ENCODE peak calls at places on chromosome 18, in nine cellular contexts. Z is heart right ventricle, J is activated B cell treated with CpG ODN at 0.5 μM for 24 hours, N is heart left ventricle, S is ascending aorta, B is tibial artery, D is NB4, E is Panc1, U is astrocyte of the spinal cord. O is an unnamed sample.

GRCh38 chr18:69233465-69234054 is 167.1 kb upstream of the DOK6 start:
- DNase-seq in Z (no peak), J (no peak), N (no peak), S (no peak), B (no peak), D (no peak), E (no peak), U (peak), O (no peak)

GRCh38 chr18:23856466-23857175 is 157.9 kb upstream of the TTC39C start:
- DNase-seq in Z (no peak), J (no peak), N (no peak), S (no peak), B (no peak), D (peak), E (no peak), U (peak), O (no peak)

GRCh38 chr18:31837879-31838278 is 77.2 kb upstream of the SLC25A52 start:
- DNase-seq in Z (no peak), J (no peak), N (no peak), S (no peak), B (no peak), D (no peak), E (no peak), U (no peak), O (no peak)

GRCh38 chr18:13548944-13549878 is 177.1 kb downstream of the FAM210A start:
- DNase-seq in Z (no peak), J (no peak), N (no peak), S (no peak), B (no peak), D (peak), E (no peak), U (no peak), O (no peak)

GRCh38 chr18:25420091-25420490 is 68.1 kb upstream of the ZNF521 start:
- DNase-seq in Z (no peak), J (no peak), N (no peak), S (no peak), B (no peak), D (no peak), E (no peak), U (no peak), O (no peak)

GRCh38 chr18:22559414-22560282 is 141.9 kb upstream of the CTAGE1 start:
- DNase-seq in Z (peak), J (no peak), N (peak), S (no peak), B (peak), D (peak), E (no peak), U (peak), O (peak)

GRCh38 chr18:47773931-47774330 is 156.5 kb downstream of the SMAD2 start:
- DNase-seq in Z (no peak), J (no peak), N (no peak), S (no peak), B (no peak), D (no peak), E (no peak), U (no peak), O (no peak)

GRCh38 chr18:45357681-45358470 is 257.4 kb upstream of the SLC14A2 start:
- DNase-seq in Z (no peak), J (no peak), N (no peak), S (no peak), B (no peak), D (no peak), E (no peak), U (no peak), O (no peak)

GRCh38 chr18:57077786-57078552 is 68.9 kb upstream of the BOD1L2 start:
- DNase-seq in Z (no peak), J (peak), N (no peak), S (no peak), B (no peak), D (peak), E (no peak), U (no peak), O (no peak)

GRCh38 chr18:23228102-23229051 is 93.1 kb downstream of the CABLES1 start:
- DNase-seq in Z (peak), J (no peak), N (no peak), S (no peak), B (no peak), D (peak), E (no peak), U (peak), O (no peak)

GRCh38 chr18:12840382-12840781 is 43.7 kb downstream of the PTPN2 start:
- DNase-seq in Z (no peak), J (no peak), N (no peak), S (no peak), B (no peak), D (no peak), E (no peak), U (no peak), O (no peak)

GRCh38 chr18:55781481-55781957 is 193.5 kb upstream of the TCF4 start:
- DNase-seq in Z (peak), J (no peak), N (no peak), S (no peak), B (no peak), D (peak), E (peak), U (peak), O (no peak)

GRCh38 chr18:5457467-5457957 is 86.3 kb downstream of the EPB41L3 start:
- DNase-seq in Z (no peak), J (no peak), N (no peak), S (no peak), B (no peak), D (no peak), E (no peak), U (no peak), O (no peak)

GRCh38 chr18:38297910-38298309 is 732.3 kb upstream of the CELF4 start:
- DNase-seq in Z (no peak), J (no peak), N (no peak), S (no peak), B (no peak), D (no peak), E (no peak), U (no peak), O (peak)

GRCh38 chr18:50614838-50615237 is 55.0 kb downstream of the MAPK4 start:
- DNase-seq in Z (no peak), J (no peak), N (no peak), S (no peak), B (no peak), D (peak), E (no peak), U (no peak), O (no peak)

GRCh38 chr18:23958036-23958435 is 56.5 kb upstream of the TTC39C start:
- DNase-seq in Z (peak), J (no peak), N (peak), S (peak), B (peak), D (no peak), E (no peak), U (peak), O (no peak)

GRCh38 chr18:75874401-75875093 is 447.0 kb upstream of the SMIM21 start:
- DNase-seq in Z (no peak), J (no peak), N (no peak), S (no peak), B (no peak), D (no peak), E (no peak), U (no peak), O (no peak)

GRCh38 chr18:47594063-47594462 is 336.4 kb downstream of the SMAD2 start:
- DNase-seq in Z (no peak), J (no peak), N (no peak), S (no peak), B (no peak), D (no peak), E (no peak), U (no peak), O (peak)

GRCh38 chr18:8610442-8610801 is 1.2 kb downstream of the RAB12 start:
- DNase-seq in Z (peak), J (no peak), N (no peak), S (no peak), B (no peak), D (peak), E (no peak), U (no peak), O (no peak)

GRCh38 chr18:12442946-12443345 is 35.2 kb downstream of the PRELID3A start:
- DNase-seq in Z (no peak), J (no peak), N (no peak), S (no peak), B (no peak), D (no peak), E (peak), U (no peak), O (no peak)

GRCh38 chr18:28961669-28962228 is 784.8 kb upstream of the CDH2 start:
- DNase-seq in Z (peak), J (no peak), N (no peak), S (no peak), B (no peak), D (peak), E (peak), U (no peak), O (no peak)
- TF ChIP-seq CTCF in Z (peak), J (no peak), N (peak), S (no peak), B (peak), D (peak), E (peak), U (peak), O (peak)

GRCh38 chr18:35110037-35110436 is 68.8 kb downstream of the MAPRE2 start:
- DNase-seq in Z (no peak), J (no peak), N (no peak), S (no peak), B (no peak), D (no peak), E (no peak), U (no peak), O (no peak)

GRCh38 chr18:35106013-35106844 is 65.0 kb downstream of the MAPRE2 start:
- DNase-seq in Z (no peak), J (no peak), N (no peak), S (no peak), B (no peak), D (no peak), E (no peak), U (no peak), O (no peak)

GRCh38 chr18:35110554-35111058 is 69.4 kb downstream of the MAPRE2 start:
- DNase-seq in Z (no peak), J (no peak), N (no peak), S (no peak), B (no peak), D (no peak), E (no peak), U (peak), O (no peak)

GRCh38 chr18:35104391-35105051 is 63.3 kb downstream of the MAPRE2 start:
- DNase-seq in Z (no peak), J (no peak), N (no peak), S (no peak), B (no peak), D (no peak), E (no peak), U (no peak), O (no peak)

GRCh38 chr18:35106845-35107148 is 65.6 kb downstream of the MAPRE2 start:
- DNase-seq in Z (no peak), J (no peak), N (no peak), S (no peak), B (no peak), D (no peak), E (no peak), U (no peak), O (no peak)
- TF ChIP-seq CTCF in Z (no peak), J (no peak), N (no peak), S (no peak), B (no peak), D (no peak), E (no peak), U (no peak), O (no peak)

DNA sequence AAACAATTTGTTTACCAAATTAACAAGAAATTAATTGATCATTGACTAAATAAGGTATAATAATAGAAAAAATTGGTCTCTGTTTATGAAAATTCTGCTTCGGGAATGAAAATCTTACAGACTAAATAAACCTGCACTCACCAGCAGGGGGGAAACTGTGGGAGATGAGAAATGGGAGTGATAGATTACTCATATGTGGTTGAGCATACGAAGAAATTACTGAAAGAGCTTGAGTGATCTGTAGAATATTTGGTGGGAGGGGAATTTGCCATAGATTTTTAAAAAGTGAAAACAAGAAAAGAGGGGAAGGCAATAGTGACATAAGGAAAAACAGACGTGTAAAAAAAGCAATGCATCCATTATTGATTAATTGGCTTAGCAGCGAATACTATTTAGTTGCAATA is 2.2 kb downstream of the HMSD start:
- DNase-seq in Z (no peak), J (no peak), N (no peak), S (no peak), B (no peak), D (peak), E (no peak), U (peak), O (no peak)
- TF ChIP-seq CTCF in Z (no peak), J (no peak), N (no peak), S (no peak), B (no peak), D (peak), E (no peak), U (peak), O (no peak)

GRCh38 chr18:27004056-27004829 is 138.7 kb upstream of the AQP4 start:
- DNase-seq in Z (no peak), J (no peak), N (no peak), S (no peak), B (no peak), D (peak), E (no peak), U (peak), O (no peak)
- TF ChIP-seq CTCF in Z (peak), J (no peak), N (peak), S (no peak), B (peak), D (peak), E (peak), U (peak), O (peak)

DNA sequence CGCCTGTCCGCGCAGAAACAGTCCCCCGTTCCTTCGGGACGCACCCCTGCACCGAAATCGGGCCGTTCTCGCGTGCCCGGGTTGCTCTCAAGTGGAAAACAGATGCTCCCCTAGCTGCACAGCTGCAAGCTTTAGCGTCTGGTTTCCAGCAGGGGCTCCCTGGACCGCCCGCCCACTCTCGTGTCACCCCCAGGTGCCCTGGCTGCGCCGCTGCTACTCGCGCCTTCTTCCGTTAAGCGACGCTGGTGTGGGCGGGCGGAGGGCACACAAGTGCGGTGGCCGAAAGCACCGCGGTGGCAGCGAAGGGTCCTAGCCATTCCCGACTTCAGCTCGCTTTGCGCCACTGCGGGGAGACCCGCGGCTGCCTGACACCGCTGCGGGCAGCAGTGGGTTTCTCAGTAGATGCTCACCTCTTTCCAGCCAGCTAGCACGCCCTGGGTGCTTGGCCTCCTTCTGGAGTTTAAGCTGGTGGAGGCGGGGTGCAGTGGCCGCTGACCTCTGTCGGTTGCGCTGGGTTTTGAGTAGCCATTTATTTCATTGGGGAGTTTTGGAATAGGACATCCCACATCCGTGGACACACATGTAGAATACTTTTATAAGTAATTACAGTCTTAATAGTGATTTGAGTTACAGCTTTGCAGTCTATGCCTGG is 806 bp downstream of the ZNF407 start:
- DNase-seq in Z (peak), J (peak), N (peak), S (no peak), B (peak), D (peak), E (no peak), U (peak), O (peak)
- TF ChIP-seq CTCF in Z (peak), J (no peak), N (peak), S (no peak), B (peak), D (no peak), E (peak), U (no peak), O (no peak)

O was measured in D721Med.